ENCODE peak calls at places on chromosome 16, in ten cellular contexts. J is mesendoderm, C is heart right ventricle, B is fibroblast of lung, D is left lung, F is aorta, H is testis, W is heart left ventricle, A is GM23338, M is Karpas-422. U is an unnamed sample. For H3K27me3, the result is how much of the 10 kb centered on the place peaks cover.

GRCh38 chr16:27169511-27170071 is 33.7 kb upstream of the KDM8 start:
- DNase-seq in M (no peak), D (peak), F (peak), W (no peak), H (no peak), C (no peak), B (peak), A (peak), J (peak), U (no peak)

GRCh38 chr16:50152386-50152806 is 710 bp upstream of the TENT4B start:
- DNase-seq in W (no peak), M (no peak), C (peak), J (no peak), H (peak), D (peak), A (no peak), F (peak), B (peak), U (no peak)

GRCh38 chr16:13036600-13036999 is 135.2 kb downstream of the SHISA9 start:
- DNase-seq in B (peak), D (no peak), J (peak), A (peak), W (peak), F (peak), C (peak), M (peak), H (peak), U (no peak)

GRCh38 chr16:22641030-22641671 is 130.5 kb downstream of the NPIPB5 start:
- DNase-seq in C (no peak), J (peak), D (no peak), H (no peak), B (peak), A (peak), F (no peak), W (no peak), M (peak), U (no peak)

GRCh38 chr16:57925310-57925709 is 45.6 kb downstream of the CNGB1 start:
- DNase-seq in C (no peak), W (no peak), B (no peak), J (no peak), F (no peak), D (no peak), H (no peak), M (no peak), A (no peak), U (no peak)

GRCh38 chr16:60811051-60811608 is 1225.1 kb downstream of the CDH8 start:
- DNase-seq in W (no peak), C (no peak), A (no peak), M (no peak), J (peak), D (no peak), H (no peak), F (no peak), B (peak), U (no peak)

GRCh38 chr16:2842340-2843000 is 12.4 kb downstream of the ZG16B start:
- DNase-seq in B (peak), W (peak), J (peak), D (peak), A (peak), M (peak), H (peak), C (peak), F (no peak), U (peak)

GRCh38 chr16:53159781-53160436 is 105.1 kb downstream of the CHD9 start:
- DNase-seq in H (no peak), C (peak), W (no peak), F (no peak), M (peak), B (peak), D (no peak), A (peak), J (peak), U (peak)

GRCh38 chr16:57389087-57389468 is 15.5 kb upstream of the CCL17 start:
- DNase-seq in M (no peak), D (no peak), B (no peak), H (no peak), J (no peak), A (no peak), F (no peak), C (no peak), W (no peak), U (no peak)

GRCh38 chr16:85898521-85899442 is at the start of gene IRF8:
- DNase-seq in M (peak), C (peak), B (peak), W (peak), J (peak), D (peak), A (peak), F (peak), H (peak), U (peak)

GRCh38 chr16:85901760-85902365 is 2.9 kb downstream of the IRF8 start:
- DNase-seq in M (peak), A (no peak), W (no peak), D (no peak), B (no peak), H (no peak), J (no peak), F (no peak), C (no peak), U (peak)

GRCh38 chr16:85901110-85901509 is 2.1 kb downstream of the IRF8 start:
- DNase-seq in F (no peak), M (peak), J (no peak), W (no peak), D (no peak), B (no peak), H (no peak), A (no peak), C (no peak), U (no peak)

GRCh38 chr16:85899444-85899843 is 482 bp downstream of the IRF8 start:
- DNase-seq in A (no peak), M (peak), D (no peak), W (no peak), B (no peak), F (no peak), H (no peak), C (no peak), J (no peak), U (peak)

GRCh38 chr16:85900031-85900792 is 1.2 kb downstream of the IRF8 start:
- DNase-seq in J (no peak), W (no peak), A (no peak), F (no peak), D (no peak), M (peak), C (no peak), B (no peak), H (no peak), U (peak)
- H3K27me3 ChIP-seq in J (under half), W (under half), A (half or more), F (under half), D (under half), M (under half), C (half or more), B (under half), H (under half), U (under half)

GRCh38 chr16:89577055-89577759 is 1.6 kb downstream of the CPNE7 start:
- DNase-seq in D (no peak), A (no peak), H (no peak), J (no peak), F (no peak), M (no peak), B (no peak), C (no peak), W (no peak), U (peak)
- H3K4me3 ChIP-seq in D (no peak), A (peak), H (no peak), J (no peak), F (no peak), M (no peak), B (no peak), C (no peak), W (no peak), U (no peak)

GRCh38 chr16:54942353-54942943 is 11.8 kb downstream of the IRX5 start:
- DNase-seq in W (no peak), J (no peak), M (no peak), D (no peak), A (no peak), F (no peak), B (no peak), C (no peak), H (no peak), U (no peak)

GRCh38 chr16:54938351-54939346 is 8.0 kb downstream of the IRX5 start:
- DNase-seq in D (no peak), C (no peak), W (no peak), A (peak), F (no peak), B (peak), H (no peak), M (no peak), J (peak), U (peak)

GRCh38 chr16:54939537-54940278 is 9.0 kb downstream of the IRX5 start:
- DNase-seq in W (no peak), F (no peak), D (no peak), A (peak), B (peak), H (no peak), J (peak), C (peak), M (no peak), U (peak)

GRCh38 chr16:54937673-54938350 is 7.1 kb downstream of the IRX5 start:
- DNase-seq in A (peak), F (no peak), J (no peak), C (no peak), W (no peak), H (no peak), M (no peak), B (no peak), D (no peak), U (peak)

DNA sequence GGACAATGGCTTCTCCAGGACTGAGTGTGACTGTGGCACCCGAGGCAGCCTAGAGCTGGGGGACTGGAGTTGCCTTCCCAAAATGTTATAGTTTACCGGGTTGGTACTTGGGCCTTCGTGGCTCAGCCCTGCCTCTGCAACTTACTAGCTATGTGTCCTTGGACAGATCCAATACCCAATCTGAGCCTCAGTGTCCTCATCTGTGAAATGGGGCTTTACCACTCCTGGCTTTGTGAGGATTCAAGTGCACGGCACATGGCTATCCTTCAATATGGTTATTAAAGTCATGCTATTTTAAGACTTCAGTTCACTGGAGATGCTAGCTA is 9.6 kb downstream of the IRX5 start:
- DNase-seq in B (no peak), C (no peak), F (no peak), J (no peak), D (no peak), A (no peak), M (no peak), H (no peak), W (no peak), U (no peak)
- H3K27me3 ChIP-seq in B (under half), C (half or more), F (under half), J (half or more), D (half or more), A (half or more), M (under half), H (under half), W (under half), U (half or more)

GRCh38 chr16:21235199-21235585 is 1.7 kb downstream of the ANKS4B start:
- DNase-seq in M (no peak), W (no peak), J (no peak), C (no peak), H (no peak), D (no peak), A (no peak), F (no peak), B (no peak), U (no peak)
- H3K4me3 ChIP-seq in M (no peak), W (no peak), J (no peak), C (no peak), H (no peak), D (no peak), A (no peak), F (no peak), B (no peak), U (no peak)

GRCh38 chr16:86959182-86959651 is 358.0 kb downstream of the C16orf95 start:
- DNase-seq in M (no peak), D (no peak), B (no peak), J (no peak), H (no peak), W (no peak), F (no peak), C (no peak), A (no peak), U (peak)
- H3K27me3 ChIP-seq in M (under half), D (under half), B (under half), J (under half), H (under half), W (under half), F (under half), C (under half), A (under half), U (under half)

U was measured in H7.